ENCODE peak calls at places on chromosome 4, in four cellular contexts. S is MM.1S, M is mammary epithelial cell, C is A549. L is an unnamed sample.

GRCh38 chr4:84578540-84579409 is 4.2 kb upstream of the CDS1 start:
- DNase-seq in M (peak), S (peak), C (peak), L (no peak)

GRCh38 chr4:113020966-113021365 is 28.5 kb upstream of the ANK2 start:
- DNase-seq in S (no peak), C (no peak), M (no peak), L (no peak)

GRCh38 chr4:168864831-168865541 is 145.1 kb downstream of the CBR4 start:
- DNase-seq in M (peak), C (no peak), S (no peak), L (no peak)

GRCh38 chr4:39466747-39467146 is 7.9 kb downstream of the LIAS start:
- DNase-seq in S (no peak), C (peak), M (no peak), L (no peak)

GRCh38 chr4:11312389-11312788 is 116.3 kb downstream of the HS3ST1 start:
- DNase-seq in M (peak), C (no peak), S (no peak), L (no peak)

GRCh38 chr4:67712000-67712625 is 11.2 kb upstream of the UBA6 start:
- DNase-seq in S (no peak), M (peak), C (no peak), L (no peak)

GRCh38 chr4:189143255-189143654 is 797.4 kb upstream of the FRG1 start:
- DNase-seq in C (peak), S (no peak), M (peak), L (no peak)

GRCh38 chr4:24471623-24472510 is 112.5 kb downstream of the DHX15 start:
- DNase-seq in M (no peak), C (peak), S (no peak), L (peak)

GRCh38 chr4:184649971-184650855 is 675 bp downstream of the PRIMPOL start:
- DNase-seq in S (peak), C (peak), M (peak), L (no peak)

GRCh38 chr4:14254252-14254651 is 626.7 kb upstream of the BOD1L1 start:
- DNase-seq in M (peak), C (peak), S (peak), L (no peak)

GRCh38 chr4:183657564-183657963 is 1.4 kb downstream of the RWDD4 start:
- DNase-seq in M (peak), S (no peak), C (no peak), L (no peak)

GRCh38 chr4:95548738-95549245 is at the start of gene UNC5C:
- DNase-seq in C (peak), S (no peak), M (peak), L (peak)

GRCh38 chr4:139988863-139989765 is 164.9 kb downstream of the MAML3 start:
- DNase-seq in S (no peak), M (peak), C (peak), L (no peak)

GRCh38 chr4:112282860-112283667 is 2.6 kb downstream of the TIFA start:
- DNase-seq in C (no peak), M (no peak), S (no peak), L (no peak)

GRCh38 chr4:1511441-1512041 is 105.3 kb upstream of the NKX1-1 start:
- DNase-seq in M (no peak), S (peak), C (peak), L (no peak)

GRCh38 chr4:149344436-149344835 is 471.2 kb downstream of the IQCM start:
- DNase-seq in M (peak), C (no peak), S (no peak), L (no peak)

GRCh38 chr4:137572647-137573046 is 40.4 kb upstream of the PCDH18 start:
- DNase-seq in S (no peak), C (no peak), M (no peak), L (no peak)

GRCh38 chr4:68175562-68176155 is 46.0 kb upstream of the TMPRSS11F start:
- DNase-seq in S (peak), M (peak), C (peak), L (peak)

GRCh38 chr4:110085131-110085530 is 113.3 kb downstream of the ELOVL6 start:
- DNase-seq in M (peak), C (no peak), S (peak), L (no peak)

GRCh38 chr4:185374027-185374426 is 21.7 kb downstream of the LRP2BP start:
- DNase-seq in M (no peak), S (no peak), C (no peak), L (no peak)

GRCh38 chr4:101400096-101400495 is 52.8 kb upstream of the PPP3CA start:
- DNase-seq in C (no peak), S (no peak), M (peak), L (no peak)

GRCh38 chr4:94507708-94508107 is 56.0 kb downstream of the PDLIM5 start:
- DNase-seq in C (peak), M (peak), S (no peak), L (no peak)

GRCh38 chr4:80814266-80814665 is 216.2 kb upstream of the BMP3 start:
- DNase-seq in M (no peak), C (no peak), S (no peak), L (no peak)

GRCh38 chr4:53830511-53830910 is 233.9 kb downstream of the CHIC2 start:
- DNase-seq in C (no peak), S (no peak), M (no peak), L (no peak)

GRCh38 chr4:169620846-169621228 is 459 bp downstream of the CLCN3 start:
- DNase-seq in M (peak), S (peak), C (peak), L (no peak)

GRCh38 chr4:120509222-120509621 is 413.3 kb downstream of the PRDM5 start:
- DNase-seq in C (no peak), M (no peak), S (no peak), L (no peak)
- TF ChIP-seq CTCF in C (no peak), M (no peak), S (no peak), L (no peak)

DNA sequence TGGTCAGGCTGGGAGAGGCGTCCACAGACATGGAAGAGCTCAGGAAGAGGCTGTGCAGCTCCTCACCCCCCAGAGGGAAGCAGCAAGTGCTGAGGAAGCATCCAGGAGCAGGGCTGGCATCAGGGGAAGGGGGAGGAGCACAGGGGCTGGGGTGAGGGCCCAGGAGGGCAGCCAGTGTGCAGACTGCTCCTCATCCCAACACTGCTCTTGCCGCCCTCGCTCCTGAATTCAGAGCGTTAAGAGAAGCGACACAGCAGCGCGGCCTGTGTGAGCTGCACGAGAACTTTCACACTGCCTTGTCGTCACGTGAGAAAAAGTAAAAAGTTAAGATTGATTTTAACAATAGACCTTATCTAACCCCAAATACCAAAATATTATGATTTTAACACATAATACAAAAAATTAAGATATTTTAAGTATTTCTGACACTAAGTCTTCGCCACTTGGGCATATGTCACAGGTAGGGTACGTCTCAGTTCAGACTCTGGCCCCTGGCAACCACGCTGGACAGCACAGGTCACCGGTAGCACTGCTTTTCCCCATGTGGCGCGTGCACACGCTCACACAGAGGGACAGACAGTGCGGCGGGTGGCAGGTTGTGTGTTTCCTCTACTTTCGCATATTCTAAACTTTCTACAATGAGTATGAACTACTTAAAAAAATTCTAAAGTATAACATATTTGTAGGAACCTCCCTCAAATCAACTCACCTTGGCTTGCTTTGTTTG is 19.7 kb downstream of the NOP14 start:
- DNase-seq in S (no peak), M (no peak), C (no peak), L (no peak)
- TF ChIP-seq CTCF in S (no peak), M (no peak), C (no peak), L (no peak)

GRCh38 chr4:5409980-5410618 is 298.3 kb downstream of the EVC2 start:
- DNase-seq in M (peak), C (no peak), S (peak), L (no peak)
- TF ChIP-seq CTCF in M (peak), C (no peak), S (peak), L (no peak)

GRCh38 chr4:41887821-41888699 is 47.2 kb upstream of the TMEM33 start:
- DNase-seq in M (no peak), S (peak), C (peak), L (no peak)
- TF ChIP-seq CTCF in M (peak), S (peak), C (peak), L (peak)

GRCh38 chr4:63556332-63556731 is 852.9 kb downstream of the TECRL start:
- DNase-seq in M (no peak), C (peak), S (no peak), L (no peak)
- TF ChIP-seq CTCF in M (no peak), C (no peak), S (no peak), L (no peak)

L was measured in GM13976.